ENCODE peak calls at places on chromosomes 1 and 21, in eight cellular contexts. W, P, L, U, G, C, R and J are unnamed samples.

GRCh38 chr1:64499966-64500365 is 30.0 kb downstream of the CACHD1 start:
- DNase-seq in U (no peak), W (no peak), C (no peak), L (no peak), P (no peak), R (peak), G (no peak), J (no peak)

GRCh38 chr1:93585059-93585966 is 96.3 kb downstream of the BCAR3 start:
- DNase-seq in C (no peak), L (peak), P (peak), W (no peak), G (peak), U (peak), R (peak), J (no peak)

GRCh38 chr1:237411621-237412020 is 369.6 kb downstream of the RYR2 start:
- DNase-seq in P (no peak), U (no peak), L (no peak), W (no peak), C (no peak), G (peak), R (peak), J (no peak)

GRCh38 chr1:58123051-58123450 is 423.5 kb downstream of the OMA1 start:
- DNase-seq in G (no peak), P (no peak), L (no peak), U (no peak), C (no peak), R (no peak), W (no peak), J (no peak)

GRCh38 chr1:44661786-44662682 is 12.2 kb downstream of the TMEM53 start:
- DNase-seq in W (no peak), G (no peak), C (no peak), R (no peak), L (no peak), U (no peak), P (no peak), J (peak)

GRCh38 chr1:94883688-94884087 is 43.2 kb downstream of the CNN3 start:
- DNase-seq in U (peak), L (peak), G (no peak), C (peak), W (no peak), R (no peak), P (no peak), J (peak)

GRCh38 chr1:181073638-181074037 is 14.9 kb upstream of the IER5 start:
- DNase-seq in P (no peak), C (peak), W (no peak), G (no peak), R (peak), L (peak), U (no peak), J (no peak)

GRCh38 chr21:46637952-46638746 is 2.7 kb downstream of the PRMT2 start:
- DNase-seq in R (no peak), C (no peak), G (no peak), W (no peak), L (peak), P (no peak), U (no peak), J (peak)

GRCh38 chr1:244322791-244323521 is 128.8 kb downstream of the ADSS2 start:
- DNase-seq in W (no peak), R (peak), L (peak), P (peak), C (peak), G (peak), U (peak), J (peak)

GRCh38 chr1:62528015-62528414 is 69.3 kb upstream of the ANGPTL3 start:
- DNase-seq in W (no peak), P (no peak), R (no peak), C (no peak), L (no peak), U (no peak), G (no peak), J (no peak)

GRCh38 chr1:1291023-1291528 is 10.8 kb downstream of the SCNN1D start:
- DNase-seq in G (no peak), R (no peak), W (no peak), P (no peak), U (peak), L (peak), C (no peak), J (no peak)

GRCh38 chr1:203274603-203275381 is 30.5 kb upstream of the BTG2 start:
- DNase-seq in P (peak), G (no peak), R (peak), U (no peak), W (no peak), L (peak), C (no peak), J (no peak)

GRCh38 chr21:33402011-33402979 is 918 bp upstream of the IFNGR2 start:
- DNase-seq in L (peak), C (peak), R (peak), G (no peak), U (peak), W (peak), P (peak), J (peak)

GRCh38 chr1:181015258-181015630 is 7.4 kb downstream of the STX6 start:
- DNase-seq in G (no peak), R (peak), L (peak), C (peak), P (no peak), W (no peak), U (no peak), J (no peak)

GRCh38 chr1:50735443-50735842 is 224.6 kb downstream of the FAF1 start:
- DNase-seq in C (peak), R (peak), W (no peak), L (peak), G (peak), U (peak), P (no peak), J (peak)

GRCh38 chr1:27298632-27299384 is 23.2 kb upstream of the TMEM222 start:
- DNase-seq in C (no peak), W (no peak), G (no peak), L (peak), P (no peak), U (no peak), R (peak), J (no peak)